ENCODE peak calls at places on chromosome 2, in five cellular contexts. One of them, this sample, is unnamed.

GRCh38 chr2:43840961-43841360 is 2.2 kb downstream of the ABCG8 start:
- DNase-seq in foreskin keratinocyte: no peak
- DNase-seq in GM03348: no peak
- DNase-seq in NCI-H1436 treated with DMSO at 0.1 percent for 48 hours: no peak
- DNase-seq in iPS DF 6.9: no peak
- DNase-seq in this sample: peak; percentile 12

GRCh38 chr2:101340141-101340541 is 31.6 kb upstream of the RNF149 start:
- DNase-seq in foreskin keratinocyte: no peak
- DNase-seq in NCI-H1436 treated with DMSO at 0.1 percent for 48 hours: no peak
- DNase-seq in iPS DF 6.9: no peak
- DNase-seq in GM03348: no peak
- DNase-seq in this sample: no peak

GRCh38 chr2:54966165-54966819 is 84.0 kb downstream of the RTN4 start:
- DNase-seq in NCI-H1436 treated with DMSO at 0.1 percent for 48 hours: no peak
- DNase-seq in GM03348: no peak
- DNase-seq in iPS DF 6.9: no peak
- DNase-seq in foreskin keratinocyte: peak; percentile 58
- DNase-seq in this sample: no peak

GRCh38 chr2:71576541-71576940 is 123.2 kb downstream of the DYSF start:
- DNase-seq in GM03348: no peak
- DNase-seq in foreskin keratinocyte: no peak
- DNase-seq in NCI-H1436 treated with DMSO at 0.1 percent for 48 hours: no peak
- DNase-seq in iPS DF 6.9: no peak
- DNase-seq in this sample: no peak

GRCh38 chr2:231720292-231720691 is 12.0 kb downstream of the PTMA start:
- DNase-seq in iPS DF 6.9: no peak
- DNase-seq in GM03348: no peak
- DNase-seq in NCI-H1436 treated with DMSO at 0.1 percent for 48 hours: no peak
- DNase-seq in foreskin keratinocyte: no peak
- DNase-seq in this sample: no peak

GRCh38 chr2:62382757-62383156 is 123.2 kb downstream of the TMEM17 start:
- DNase-seq in iPS DF 6.9: no peak
- DNase-seq in foreskin keratinocyte: no peak
- DNase-seq in GM03348: no peak
- DNase-seq in NCI-H1436 treated with DMSO at 0.1 percent for 48 hours: no peak
- DNase-seq in this sample: no peak

GRCh38 chr2:35468271-35468670 is 887.3 kb upstream of the CRIM1 start:
- DNase-seq in iPS DF 6.9: no peak
- DNase-seq in foreskin keratinocyte: no peak
- DNase-seq in GM03348: no peak
- DNase-seq in NCI-H1436 treated with DMSO at 0.1 percent for 48 hours: no peak
- DNase-seq in this sample: no peak

GRCh38 chr2:70528921-70529320 is 24.7 kb downstream of the TGFA start:
- DNase-seq in GM03348: no peak
- DNase-seq in NCI-H1436 treated with DMSO at 0.1 percent for 48 hours: no peak
- DNase-seq in foreskin keratinocyte: no peak
- DNase-seq in iPS DF 6.9: no peak
- DNase-seq in this sample: no peak

GRCh38 chr2:106561356-106561755 is 74.2 kb downstream of the CD8B2 start:
- DNase-seq in iPS DF 6.9: no peak
- DNase-seq in GM03348: no peak
- DNase-seq in NCI-H1436 treated with DMSO at 0.1 percent for 48 hours: no peak
- DNase-seq in foreskin keratinocyte: no peak
- DNase-seq in this sample: no peak

GRCh38 chr2:11056614-11057013 is 98.7 kb upstream of the SLC66A3 start:
- DNase-seq in NCI-H1436 treated with DMSO at 0.1 percent for 48 hours: no peak
- DNase-seq in GM03348: peak; percentile 67
- DNase-seq in iPS DF 6.9: no peak
- DNase-seq in foreskin keratinocyte: peak; percentile 51
- DNase-seq in this sample: peak; percentile 86

GRCh38 chr2:234911271-234911670 is 40.5 kb upstream of the SH3BP4 start:
- DNase-seq in NCI-H1436 treated with DMSO at 0.1 percent for 48 hours: no peak
- DNase-seq in GM03348: peak; percentile 87
- DNase-seq in iPS DF 6.9: no peak
- DNase-seq in foreskin keratinocyte: peak; percentile 15
- DNase-seq in this sample: peak; percentile 92

GRCh38 chr2:133240505-133241230 is 327.6 kb downstream of the NCKAP5 start:
- DNase-seq in iPS DF 6.9: no peak
- DNase-seq in GM03348: peak; percentile 22
- DNase-seq in foreskin keratinocyte: no peak
- DNase-seq in NCI-H1436 treated with DMSO at 0.1 percent for 48 hours: no peak
- DNase-seq in this sample: peak; percentile 21

GRCh38 chr2:66434679-66435548 is at the start of gene MEIS1:
- DNase-seq in NCI-H1436 treated with DMSO at 0.1 percent for 48 hours: peak; percentile 70
- DNase-seq in GM03348: peak; percentile 91
- DNase-seq in iPS DF 6.9: no peak
- DNase-seq in foreskin keratinocyte: peak; percentile 94
- DNase-seq in this sample: peak; percentile 90

GRCh38 chr2:214706986-214707385 is 102.5 kb downstream of the BARD1 start:
- DNase-seq in GM03348: no peak
- DNase-seq in iPS DF 6.9: no peak
- DNase-seq in NCI-H1436 treated with DMSO at 0.1 percent for 48 hours: no peak
- DNase-seq in foreskin keratinocyte: no peak
- DNase-seq in this sample: no peak

GRCh38 chr2:111032721-111033532 is 87.8 kb upstream of the BCL2L11 start:
- DNase-seq in foreskin keratinocyte: peak; percentile 17
- DNase-seq in GM03348: no peak
- DNase-seq in iPS DF 6.9: no peak
- DNase-seq in NCI-H1436 treated with DMSO at 0.1 percent for 48 hours: no peak
- DNase-seq in this sample: no peak

This sample was measured in AG20443.